ENCODE peak calls at places on chromosome 19, in seven cellular contexts. One of them, this sample, is unnamed.

GRCh38 chr19:12364391-12365093 is 941 bp downstream of the ZNF442 start:
- DNase-seq in activated naive CD8-positive, alpha-beta T cell treated with anti-CD3 and anti-CD28 coated beads, Interleukin-2, amount 50 U/mL, for 24 hours: peak; percentile 18
- DNase-seq in stimulated activated CD4-positive, alpha-beta T cell treated with anti-CD3 and anti-CD28 coated beads, Interleukin-15, amount 100 ng/mL, for 1 hour: no peak
- DNase-seq in astrocyte of the spinal cord: no peak
- DNase-seq in CD4-positive, alpha-beta T cell: no peak
- DNase-seq in T-helper 2 cell treated with Interferon-gamma antibody and Interleukin-4, amounts not matched to agents 5 μg/mL and 100 μg/mL, for 36 hours: no peak
- DNase-seq in GM03348: peak; percentile 60
- DNase-seq in this sample: peak; percentile 16

GRCh38 chr19:1133471-1133929 is 29.7 kb downstream of the GPX4 start:
- DNase-seq in CD4-positive, alpha-beta T cell: peak; percentile 61
- DNase-seq in astrocyte of the spinal cord: no peak
- DNase-seq in stimulated activated CD4-positive, alpha-beta T cell treated with anti-CD3 and anti-CD28 coated beads, Interleukin-15, amount 100 ng/mL, for 1 hour: peak; percentile 61
- DNase-seq in T-helper 2 cell treated with Interferon-gamma antibody and Interleukin-4, amounts not matched to agents 5 μg/mL and 100 μg/mL, for 36 hours: peak; percentile 65
- DNase-seq in activated naive CD8-positive, alpha-beta T cell treated with anti-CD3 and anti-CD28 coated beads, Interleukin-2, amount 50 U/mL, for 24 hours: peak; percentile 78
- DNase-seq in GM03348: peak; percentile 50
- DNase-seq in this sample: peak; percentile 50

GRCh38 chr19:55766466-55766865 is 2.5 kb upstream of the RFPL4AL1 start:
- DNase-seq in activated naive CD8-positive, alpha-beta T cell treated with anti-CD3 and anti-CD28 coated beads, Interleukin-2, amount 50 U/mL, for 24 hours: no peak
- DNase-seq in astrocyte of the spinal cord: no peak
- DNase-seq in CD4-positive, alpha-beta T cell: no peak
- DNase-seq in T-helper 2 cell treated with Interferon-gamma antibody and Interleukin-4, amounts not matched to agents 5 μg/mL and 100 μg/mL, for 36 hours: no peak
- DNase-seq in GM03348: no peak
- DNase-seq in stimulated activated CD4-positive, alpha-beta T cell treated with anti-CD3 and anti-CD28 coated beads, Interleukin-15, amount 100 ng/mL, for 1 hour: no peak
- DNase-seq in this sample: no peak

GRCh38 chr19:883661-884211 is 9.3 kb downstream of the MED16 start:
- DNase-seq in activated naive CD8-positive, alpha-beta T cell treated with anti-CD3 and anti-CD28 coated beads, Interleukin-2, amount 50 U/mL, for 24 hours: no peak
- DNase-seq in T-helper 2 cell treated with Interferon-gamma antibody and Interleukin-4, amounts not matched to agents 5 μg/mL and 100 μg/mL, for 36 hours: no peak
- DNase-seq in CD4-positive, alpha-beta T cell: no peak
- DNase-seq in stimulated activated CD4-positive, alpha-beta T cell treated with anti-CD3 and anti-CD28 coated beads, Interleukin-15, amount 100 ng/mL, for 1 hour: no peak
- DNase-seq in GM03348: no peak
- DNase-seq in astrocyte of the spinal cord: no peak
- DNase-seq in this sample: no peak

GRCh38 chr19:801861-802496 is 4.7 kb downstream of the PTBP1 start:
- DNase-seq in astrocyte of the spinal cord: peak; percentile 50
- DNase-seq in GM03348: peak; percentile 75
- DNase-seq in activated naive CD8-positive, alpha-beta T cell treated with anti-CD3 and anti-CD28 coated beads, Interleukin-2, amount 50 U/mL, for 24 hours: no peak
- DNase-seq in T-helper 2 cell treated with Interferon-gamma antibody and Interleukin-4, amounts not matched to agents 5 μg/mL and 100 μg/mL, for 36 hours: no peak
- DNase-seq in stimulated activated CD4-positive, alpha-beta T cell treated with anti-CD3 and anti-CD28 coated beads, Interleukin-15, amount 100 ng/mL, for 1 hour: no peak
- DNase-seq in CD4-positive, alpha-beta T cell: no peak
- DNase-seq in this sample: peak; percentile 39

GRCh38 chr19:6109947-6110346 is 353 bp downstream of the RFX2 start:
- DNase-seq in CD4-positive, alpha-beta T cell: no peak
- DNase-seq in GM03348: no peak
- DNase-seq in activated naive CD8-positive, alpha-beta T cell treated with anti-CD3 and anti-CD28 coated beads, Interleukin-2, amount 50 U/mL, for 24 hours: peak; percentile 19
- DNase-seq in stimulated activated CD4-positive, alpha-beta T cell treated with anti-CD3 and anti-CD28 coated beads, Interleukin-15, amount 100 ng/mL, for 1 hour: no peak
- DNase-seq in T-helper 2 cell treated with Interferon-gamma antibody and Interleukin-4, amounts not matched to agents 5 μg/mL and 100 μg/mL, for 36 hours: no peak
- DNase-seq in astrocyte of the spinal cord: no peak
- DNase-seq in this sample: no peak

GRCh38 chr19:54206030-54206830 is 5.6 kb downstream of the RPS9 start:
- DNase-seq in activated naive CD8-positive, alpha-beta T cell treated with anti-CD3 and anti-CD28 coated beads, Interleukin-2, amount 50 U/mL, for 24 hours: no peak
- DNase-seq in CD4-positive, alpha-beta T cell: no peak
- DNase-seq in astrocyte of the spinal cord: no peak
- DNase-seq in T-helper 2 cell treated with Interferon-gamma antibody and Interleukin-4, amounts not matched to agents 5 μg/mL and 100 μg/mL, for 36 hours: no peak
- DNase-seq in stimulated activated CD4-positive, alpha-beta T cell treated with anti-CD3 and anti-CD28 coated beads, Interleukin-15, amount 100 ng/mL, for 1 hour: no peak
- DNase-seq in GM03348: no peak
- DNase-seq in this sample: no peak

GRCh38 chr19:5356918-5357317 is 16.3 kb upstream of the PTPRS start:
- DNase-seq in CD4-positive, alpha-beta T cell: no peak
- DNase-seq in activated naive CD8-positive, alpha-beta T cell treated with anti-CD3 and anti-CD28 coated beads, Interleukin-2, amount 50 U/mL, for 24 hours: no peak
- DNase-seq in stimulated activated CD4-positive, alpha-beta T cell treated with anti-CD3 and anti-CD28 coated beads, Interleukin-15, amount 100 ng/mL, for 1 hour: no peak
- DNase-seq in T-helper 2 cell treated with Interferon-gamma antibody and Interleukin-4, amounts not matched to agents 5 μg/mL and 100 μg/mL, for 36 hours: no peak
- DNase-seq in astrocyte of the spinal cord: no peak
- DNase-seq in GM03348: no peak
- DNase-seq in this sample: no peak

GRCh38 chr19:13978721-13979191 is 26.4 kb downstream of the DCAF15 start:
- DNase-seq in stimulated activated CD4-positive, alpha-beta T cell treated with anti-CD3 and anti-CD28 coated beads, Interleukin-15, amount 100 ng/mL, for 1 hour: no peak
- DNase-seq in GM03348: peak; percentile 46
- DNase-seq in T-helper 2 cell treated with Interferon-gamma antibody and Interleukin-4, amounts not matched to agents 5 μg/mL and 100 μg/mL, for 36 hours: no peak
- DNase-seq in astrocyte of the spinal cord: no peak
- DNase-seq in CD4-positive, alpha-beta T cell: no peak
- DNase-seq in activated naive CD8-positive, alpha-beta T cell treated with anti-CD3 and anti-CD28 coated beads, Interleukin-2, amount 50 U/mL, for 24 hours: peak; percentile 20
- DNase-seq in this sample: no peak

GRCh38 chr19:18468517-18468916 is 30.6 kb upstream of the ISYNA1 start:
- DNase-seq in T-helper 2 cell treated with Interferon-gamma antibody and Interleukin-4, amounts not matched to agents 5 μg/mL and 100 μg/mL, for 36 hours: no peak
- DNase-seq in activated naive CD8-positive, alpha-beta T cell treated with anti-CD3 and anti-CD28 coated beads, Interleukin-2, amount 50 U/mL, for 24 hours: no peak
- DNase-seq in GM03348: no peak
- DNase-seq in astrocyte of the spinal cord: no peak
- DNase-seq in stimulated activated CD4-positive, alpha-beta T cell treated with anti-CD3 and anti-CD28 coated beads, Interleukin-15, amount 100 ng/mL, for 1 hour: no peak
- DNase-seq in CD4-positive, alpha-beta T cell: no peak
- DNase-seq in this sample: no peak

GRCh38 chr19:9847087-9847671 is 12.1 kb downstream of the PIN1 start:
- DNase-seq in GM03348: peak; percentile 96
- DNase-seq in T-helper 2 cell treated with Interferon-gamma antibody and Interleukin-4, amounts not matched to agents 5 μg/mL and 100 μg/mL, for 36 hours: no peak
- DNase-seq in CD4-positive, alpha-beta T cell: peak; percentile 26
- DNase-seq in astrocyte of the spinal cord: peak; percentile 88
- DNase-seq in stimulated activated CD4-positive, alpha-beta T cell treated with anti-CD3 and anti-CD28 coated beads, Interleukin-15, amount 100 ng/mL, for 1 hour: no peak
- DNase-seq in activated naive CD8-positive, alpha-beta T cell treated with anti-CD3 and anti-CD28 coated beads, Interleukin-2, amount 50 U/mL, for 24 hours: peak; percentile 56
- DNase-seq in this sample: peak; percentile 35

GRCh38 chr19:4034048-4035017 is 26.8 kb downstream of the PIAS4 start:
- DNase-seq in GM03348: no peak
- DNase-seq in astrocyte of the spinal cord: no peak
- DNase-seq in activated naive CD8-positive, alpha-beta T cell treated with anti-CD3 and anti-CD28 coated beads, Interleukin-2, amount 50 U/mL, for 24 hours: no peak
- DNase-seq in CD4-positive, alpha-beta T cell: no peak
- DNase-seq in T-helper 2 cell treated with Interferon-gamma antibody and Interleukin-4, amounts not matched to agents 5 μg/mL and 100 μg/mL, for 36 hours: no peak
- DNase-seq in stimulated activated CD4-positive, alpha-beta T cell treated with anti-CD3 and anti-CD28 coated beads, Interleukin-15, amount 100 ng/mL, for 1 hour: no peak
- DNase-seq in this sample: no peak

GRCh38 chr19:33389574-33390119 is 16.1 kb downstream of the CEBPG start:
- DNase-seq in CD4-positive, alpha-beta T cell: no peak
- DNase-seq in astrocyte of the spinal cord: no peak
- DNase-seq in GM03348: no peak
- DNase-seq in activated naive CD8-positive, alpha-beta T cell treated with anti-CD3 and anti-CD28 coated beads, Interleukin-2, amount 50 U/mL, for 24 hours: no peak
- DNase-seq in stimulated activated CD4-positive, alpha-beta T cell treated with anti-CD3 and anti-CD28 coated beads, Interleukin-15, amount 100 ng/mL, for 1 hour: no peak
- DNase-seq in T-helper 2 cell treated with Interferon-gamma antibody and Interleukin-4, amounts not matched to agents 5 μg/mL and 100 μg/mL, for 36 hours: no peak
- DNase-seq in this sample: no peak

GRCh38 chr19:2636897-2637683 is 65.4 kb downstream of the GNG7 start:
- DNase-seq in activated naive CD8-positive, alpha-beta T cell treated with anti-CD3 and anti-CD28 coated beads, Interleukin-2, amount 50 U/mL, for 24 hours: peak; percentile 80
- DNase-seq in astrocyte of the spinal cord: peak; percentile 42
- DNase-seq in T-helper 2 cell treated with Interferon-gamma antibody and Interleukin-4, amounts not matched to agents 5 μg/mL and 100 μg/mL, for 36 hours: peak; percentile 56
- DNase-seq in CD4-positive, alpha-beta T cell: peak; percentile 69
- DNase-seq in stimulated activated CD4-positive, alpha-beta T cell treated with anti-CD3 and anti-CD28 coated beads, Interleukin-15, amount 100 ng/mL, for 1 hour: peak; percentile 49
- DNase-seq in GM03348: peak; percentile 91
- DNase-seq in this sample: peak; percentile 51

GRCh38 chr19:40561947-40562346 is 14.7 kb upstream of the SHKBP1 start:
- DNase-seq in stimulated activated CD4-positive, alpha-beta T cell treated with anti-CD3 and anti-CD28 coated beads, Interleukin-15, amount 100 ng/mL, for 1 hour: no peak
- DNase-seq in CD4-positive, alpha-beta T cell: no peak
- DNase-seq in T-helper 2 cell treated with Interferon-gamma antibody and Interleukin-4, amounts not matched to agents 5 μg/mL and 100 μg/mL, for 36 hours: no peak
- DNase-seq in activated naive CD8-positive, alpha-beta T cell treated with anti-CD3 and anti-CD28 coated beads, Interleukin-2, amount 50 U/mL, for 24 hours: no peak
- DNase-seq in astrocyte of the spinal cord: no peak
- DNase-seq in GM03348: no peak
- DNase-seq in this sample: no peak

GRCh38 chr19:51702754-51703654 is 9.9 kb downstream of the SPACA6 start:
- DNase-seq in activated naive CD8-positive, alpha-beta T cell treated with anti-CD3 and anti-CD28 coated beads, Interleukin-2, amount 50 U/mL, for 24 hours: no peak
- DNase-seq in CD4-positive, alpha-beta T cell: no peak
- DNase-seq in stimulated activated CD4-positive, alpha-beta T cell treated with anti-CD3 and anti-CD28 coated beads, Interleukin-15, amount 100 ng/mL, for 1 hour: no peak
- DNase-seq in GM03348: peak; percentile 7
- DNase-seq in astrocyte of the spinal cord: no peak
- DNase-seq in T-helper 2 cell treated with Interferon-gamma antibody and Interleukin-4, amounts not matched to agents 5 μg/mL and 100 μg/mL, for 36 hours: no peak
- DNase-seq in this sample: peak; percentile 52

GRCh38 chr19:7757358-7757757 is 5.7 kb upstream of the CLEC4M start:
- DNase-seq in CD4-positive, alpha-beta T cell: no peak
- DNase-seq in stimulated activated CD4-positive, alpha-beta T cell treated with anti-CD3 and anti-CD28 coated beads, Interleukin-15, amount 100 ng/mL, for 1 hour: no peak
- DNase-seq in astrocyte of the spinal cord: no peak
- DNase-seq in T-helper 2 cell treated with Interferon-gamma antibody and Interleukin-4, amounts not matched to agents 5 μg/mL and 100 μg/mL, for 36 hours: no peak
- DNase-seq in activated naive CD8-positive, alpha-beta T cell treated with anti-CD3 and anti-CD28 coated beads, Interleukin-2, amount 50 U/mL, for 24 hours: no peak
- DNase-seq in GM03348: no peak
- DNase-seq in this sample: no peak

GRCh38 chr19:40270362-40271089 is 14.6 kb downstream of the AKT2 start:
- DNase-seq in activated naive CD8-positive, alpha-beta T cell treated with anti-CD3 and anti-CD28 coated beads, Interleukin-2, amount 50 U/mL, for 24 hours: no peak
- DNase-seq in stimulated activated CD4-positive, alpha-beta T cell treated with anti-CD3 and anti-CD28 coated beads, Interleukin-15, amount 100 ng/mL, for 1 hour: no peak
- DNase-seq in GM03348: no peak
- DNase-seq in CD4-positive, alpha-beta T cell: no peak
- DNase-seq in T-helper 2 cell treated with Interferon-gamma antibody and Interleukin-4, amounts not matched to agents 5 μg/mL and 100 μg/mL, for 36 hours: no peak
- DNase-seq in astrocyte of the spinal cord: no peak
- DNase-seq in this sample: no peak

GRCh38 chr19:13033819-13034611 is 38.7 kb downstream of the NFIX start:
- DNase-seq in GM03348: peak; percentile 80
- DNase-seq in activated naive CD8-positive, alpha-beta T cell treated with anti-CD3 and anti-CD28 coated beads, Interleukin-2, amount 50 U/mL, for 24 hours: peak; percentile 70
- DNase-seq in astrocyte of the spinal cord: peak; percentile 56
- DNase-seq in T-helper 2 cell treated with Interferon-gamma antibody and Interleukin-4, amounts not matched to agents 5 μg/mL and 100 μg/mL, for 36 hours: peak; percentile 16
- DNase-seq in CD4-positive, alpha-beta T cell: no peak
- DNase-seq in stimulated activated CD4-positive, alpha-beta T cell treated with anti-CD3 and anti-CD28 coated beads, Interleukin-15, amount 100 ng/mL, for 1 hour: no peak
- DNase-seq in this sample: peak; percentile 70

GRCh38 chr19:31659897-31660210 is 310.6 kb upstream of the TSHZ3 start:
- DNase-seq in astrocyte of the spinal cord: no peak
- DNase-seq in activated naive CD8-positive, alpha-beta T cell treated with anti-CD3 and anti-CD28 coated beads, Interleukin-2, amount 50 U/mL, for 24 hours: no peak
- DNase-seq in T-helper 2 cell treated with Interferon-gamma antibody and Interleukin-4, amounts not matched to agents 5 μg/mL and 100 μg/mL, for 36 hours: no peak
- DNase-seq in CD4-positive, alpha-beta T cell: no peak
- DNase-seq in stimulated activated CD4-positive, alpha-beta T cell treated with anti-CD3 and anti-CD28 coated beads, Interleukin-15, amount 100 ng/mL, for 1 hour: no peak
- DNase-seq in GM03348: no peak
- DNase-seq in this sample: no peak

GRCh38 chr19:1455336-1456120 is 5.6 kb downstream of the APC2 start:
- DNase-seq in stimulated activated CD4-positive, alpha-beta T cell treated with anti-CD3 and anti-CD28 coated beads, Interleukin-15, amount 100 ng/mL, for 1 hour: no peak
- DNase-seq in GM03348: peak; percentile 79
- DNase-seq in CD4-positive, alpha-beta T cell: no peak
- DNase-seq in activated naive CD8-positive, alpha-beta T cell treated with anti-CD3 and anti-CD28 coated beads, Interleukin-2, amount 50 U/mL, for 24 hours: peak; percentile 60
- DNase-seq in astrocyte of the spinal cord: no peak
- DNase-seq in T-helper 2 cell treated with Interferon-gamma antibody and Interleukin-4, amounts not matched to agents 5 μg/mL and 100 μg/mL, for 36 hours: peak; percentile 47
- DNase-seq in this sample: peak; percentile 65

GRCh38 chr19:15841875-15842569 is 26.6 kb upstream of the OR10H1 start:
- DNase-seq in astrocyte of the spinal cord: no peak
- DNase-seq in GM03348: no peak
- DNase-seq in stimulated activated CD4-positive, alpha-beta T cell treated with anti-CD3 and anti-CD28 coated beads, Interleukin-15, amount 100 ng/mL, for 1 hour: no peak
- DNase-seq in CD4-positive, alpha-beta T cell: no peak
- DNase-seq in T-helper 2 cell treated with Interferon-gamma antibody and Interleukin-4, amounts not matched to agents 5 μg/mL and 100 μg/mL, for 36 hours: no peak
- DNase-seq in activated naive CD8-positive, alpha-beta T cell treated with anti-CD3 and anti-CD28 coated beads, Interleukin-2, amount 50 U/mL, for 24 hours: peak; percentile 17
- DNase-seq in this sample: no peak

GRCh38 chr19:9883231-9883758 is 48.2 kb downstream of the PIN1 start:
- DNase-seq in T-helper 2 cell treated with Interferon-gamma antibody and Interleukin-4, amounts not matched to agents 5 μg/mL and 100 μg/mL, for 36 hours: no peak
- DNase-seq in astrocyte of the spinal cord: no peak
- DNase-seq in activated naive CD8-positive, alpha-beta T cell treated with anti-CD3 and anti-CD28 coated beads, Interleukin-2, amount 50 U/mL, for 24 hours: no peak
- DNase-seq in GM03348: no peak
- DNase-seq in CD4-positive, alpha-beta T cell: no peak
- DNase-seq in stimulated activated CD4-positive, alpha-beta T cell treated with anti-CD3 and anti-CD28 coated beads, Interleukin-15, amount 100 ng/mL, for 1 hour: no peak
- DNase-seq in this sample: no peak

GRCh38 chr19:4580021-4580901 is 20.8 kb upstream of the SEMA6B start:
- DNase-seq in T-helper 2 cell treated with Interferon-gamma antibody and Interleukin-4, amounts not matched to agents 5 μg/mL and 100 μg/mL, for 36 hours: no peak
- DNase-seq in CD4-positive, alpha-beta T cell: no peak
- DNase-seq in GM03348: no peak
- DNase-seq in stimulated activated CD4-positive, alpha-beta T cell treated with anti-CD3 and anti-CD28 coated beads, Interleukin-15, amount 100 ng/mL, for 1 hour: no peak
- DNase-seq in activated naive CD8-positive, alpha-beta T cell treated with anti-CD3 and anti-CD28 coated beads, Interleukin-2, amount 50 U/mL, for 24 hours: no peak
- DNase-seq in astrocyte of the spinal cord: no peak
- DNase-seq in this sample: no peak

GRCh38 chr19:7869453-7869909 is 4.7 kb downstream of the PRR36 start:
- DNase-seq in GM03348: peak; percentile 65
- DNase-seq in activated naive CD8-positive, alpha-beta T cell treated with anti-CD3 and anti-CD28 coated beads, Interleukin-2, amount 50 U/mL, for 24 hours: peak; percentile 75
- DNase-seq in astrocyte of the spinal cord: no peak
- DNase-seq in CD4-positive, alpha-beta T cell: peak; percentile 74
- DNase-seq in stimulated activated CD4-positive, alpha-beta T cell treated with anti-CD3 and anti-CD28 coated beads, Interleukin-15, amount 100 ng/mL, for 1 hour: peak; percentile 78
- DNase-seq in T-helper 2 cell treated with Interferon-gamma antibody and Interleukin-4, amounts not matched to agents 5 μg/mL and 100 μg/mL, for 36 hours: peak; percentile 66
- DNase-seq in this sample: peak; percentile 56

GRCh38 chr19:29529646-29530548 is 4.1 kb downstream of the VSTM2B start:
- DNase-seq in stimulated activated CD4-positive, alpha-beta T cell treated with anti-CD3 and anti-CD28 coated beads, Interleukin-15, amount 100 ng/mL, for 1 hour: no peak
- DNase-seq in activated naive CD8-positive, alpha-beta T cell treated with anti-CD3 and anti-CD28 coated beads, Interleukin-2, amount 50 U/mL, for 24 hours: no peak
- DNase-seq in GM03348: no peak
- DNase-seq in T-helper 2 cell treated with Interferon-gamma antibody and Interleukin-4, amounts not matched to agents 5 μg/mL and 100 μg/mL, for 36 hours: no peak
- DNase-seq in CD4-positive, alpha-beta T cell: no peak
- DNase-seq in astrocyte of the spinal cord: no peak
- DNase-seq in this sample: no peak

GRCh38 chr19:46878613-46879375 is 18.0 kb downstream of the ARHGAP35 start:
- DNase-seq in T-helper 2 cell treated with Interferon-gamma antibody and Interleukin-4, amounts not matched to agents 5 μg/mL and 100 μg/mL, for 36 hours: no peak
- DNase-seq in stimulated activated CD4-positive, alpha-beta T cell treated with anti-CD3 and anti-CD28 coated beads, Interleukin-15, amount 100 ng/mL, for 1 hour: no peak
- DNase-seq in CD4-positive, alpha-beta T cell: no peak
- DNase-seq in activated naive CD8-positive, alpha-beta T cell treated with anti-CD3 and anti-CD28 coated beads, Interleukin-2, amount 50 U/mL, for 24 hours: no peak
- DNase-seq in GM03348: peak; percentile 13
- DNase-seq in astrocyte of the spinal cord: peak; percentile 93
- DNase-seq in this sample: no peak

GRCh38 chr19:23507441-23507840 is 112.2 kb upstream of the ZNF91 start:
- DNase-seq in T-helper 2 cell treated with Interferon-gamma antibody and Interleukin-4, amounts not matched to agents 5 μg/mL and 100 μg/mL, for 36 hours: no peak
- DNase-seq in CD4-positive, alpha-beta T cell: no peak
- DNase-seq in stimulated activated CD4-positive, alpha-beta T cell treated with anti-CD3 and anti-CD28 coated beads, Interleukin-15, amount 100 ng/mL, for 1 hour: no peak
- DNase-seq in astrocyte of the spinal cord: no peak
- DNase-seq in GM03348: no peak
- DNase-seq in activated naive CD8-positive, alpha-beta T cell treated with anti-CD3 and anti-CD28 coated beads, Interleukin-2, amount 50 U/mL, for 24 hours: no peak
- DNase-seq in this sample: no peak

GRCh38 chr19:35416331-35416730 is 31.7 kb upstream of the FFAR2 start:
- DNase-seq in astrocyte of the spinal cord: no peak
- DNase-seq in CD4-positive, alpha-beta T cell: no peak
- DNase-seq in GM03348: no peak
- DNase-seq in stimulated activated CD4-positive, alpha-beta T cell treated with anti-CD3 and anti-CD28 coated beads, Interleukin-15, amount 100 ng/mL, for 1 hour: no peak
- DNase-seq in activated naive CD8-positive, alpha-beta T cell treated with anti-CD3 and anti-CD28 coated beads, Interleukin-2, amount 50 U/mL, for 24 hours: no peak
- DNase-seq in T-helper 2 cell treated with Interferon-gamma antibody and Interleukin-4, amounts not matched to agents 5 μg/mL and 100 μg/mL, for 36 hours: no peak
- DNase-seq in this sample: no peak

GRCh38 chr19:13717194-13717643 is 47.1 kb upstream of the MRI1 start:
- DNase-seq in activated naive CD8-positive, alpha-beta T cell treated with anti-CD3 and anti-CD28 coated beads, Interleukin-2, amount 50 U/mL, for 24 hours: no peak
- DNase-seq in CD4-positive, alpha-beta T cell: no peak
- DNase-seq in GM03348: no peak
- DNase-seq in stimulated activated CD4-positive, alpha-beta T cell treated with anti-CD3 and anti-CD28 coated beads, Interleukin-15, amount 100 ng/mL, for 1 hour: no peak
- DNase-seq in astrocyte of the spinal cord: no peak
- DNase-seq in T-helper 2 cell treated with Interferon-gamma antibody and Interleukin-4, amounts not matched to agents 5 μg/mL and 100 μg/mL, for 36 hours: no peak
- DNase-seq in this sample: no peak

GRCh38 chr19:6532244-6532999 is 1.6 kb downstream of the TNFSF9 start:
- DNase-seq in activated naive CD8-positive, alpha-beta T cell treated with anti-CD3 and anti-CD28 coated beads, Interleukin-2, amount 50 U/mL, for 24 hours: peak; percentile 34
- DNase-seq in astrocyte of the spinal cord: no peak
- DNase-seq in T-helper 2 cell treated with Interferon-gamma antibody and Interleukin-4, amounts not matched to agents 5 μg/mL and 100 μg/mL, for 36 hours: no peak
- DNase-seq in stimulated activated CD4-positive, alpha-beta T cell treated with anti-CD3 and anti-CD28 coated beads, Interleukin-15, amount 100 ng/mL, for 1 hour: no peak
- DNase-seq in GM03348: no peak
- DNase-seq in CD4-positive, alpha-beta T cell: no peak
- DNase-seq in this sample: no peak

GRCh38 chr19:1813197-1813836 is 1.2 kb upstream of the ATP8B3 start:
- DNase-seq in astrocyte of the spinal cord: no peak
- DNase-seq in CD4-positive, alpha-beta T cell: no peak
- DNase-seq in activated naive CD8-positive, alpha-beta T cell treated with anti-CD3 and anti-CD28 coated beads, Interleukin-2, amount 50 U/mL, for 24 hours: no peak
- DNase-seq in T-helper 2 cell treated with Interferon-gamma antibody and Interleukin-4, amounts not matched to agents 5 μg/mL and 100 μg/mL, for 36 hours: no peak
- DNase-seq in stimulated activated CD4-positive, alpha-beta T cell treated with anti-CD3 and anti-CD28 coated beads, Interleukin-15, amount 100 ng/mL, for 1 hour: no peak
- DNase-seq in GM03348: no peak
- DNase-seq in this sample: no peak

GRCh38 chr19:28948531-28948930 is 264.4 kb downstream of the UQCRFS1 start:
- DNase-seq in CD4-positive, alpha-beta T cell: no peak
- DNase-seq in GM03348: peak; percentile 67
- DNase-seq in astrocyte of the spinal cord: no peak
- DNase-seq in activated naive CD8-positive, alpha-beta T cell treated with anti-CD3 and anti-CD28 coated beads, Interleukin-2, amount 50 U/mL, for 24 hours: no peak
- DNase-seq in stimulated activated CD4-positive, alpha-beta T cell treated with anti-CD3 and anti-CD28 coated beads, Interleukin-15, amount 100 ng/mL, for 1 hour: no peak
- DNase-seq in T-helper 2 cell treated with Interferon-gamma antibody and Interleukin-4, amounts not matched to agents 5 μg/mL and 100 μg/mL, for 36 hours: no peak
- DNase-seq in this sample: no peak

GRCh38 chr19:58477871-58478270 is 1.7 kb downstream of the ZNF446 start:
- DNase-seq in T-helper 2 cell treated with Interferon-gamma antibody and Interleukin-4, amounts not matched to agents 5 μg/mL and 100 μg/mL, for 36 hours: no peak
- DNase-seq in stimulated activated CD4-positive, alpha-beta T cell treated with anti-CD3 and anti-CD28 coated beads, Interleukin-15, amount 100 ng/mL, for 1 hour: no peak
- DNase-seq in activated naive CD8-positive, alpha-beta T cell treated with anti-CD3 and anti-CD28 coated beads, Interleukin-2, amount 50 U/mL, for 24 hours: no peak
- DNase-seq in astrocyte of the spinal cord: no peak
- DNase-seq in GM03348: no peak
- DNase-seq in CD4-positive, alpha-beta T cell: no peak
- DNase-seq in this sample: no peak

GRCh38 chr19:55353803-55354697 is 469 bp downstream of the COX6B2 start:
- DNase-seq in astrocyte of the spinal cord: peak; percentile 52
- DNase-seq in GM03348: peak; percentile 91
- DNase-seq in activated naive CD8-positive, alpha-beta T cell treated with anti-CD3 and anti-CD28 coated beads, Interleukin-2, amount 50 U/mL, for 24 hours: peak; percentile 75
- DNase-seq in stimulated activated CD4-positive, alpha-beta T cell treated with anti-CD3 and anti-CD28 coated beads, Interleukin-15, amount 100 ng/mL, for 1 hour: peak; percentile 34
- DNase-seq in T-helper 2 cell treated with Interferon-gamma antibody and Interleukin-4, amounts not matched to agents 5 μg/mL and 100 μg/mL, for 36 hours: peak; percentile 36
- DNase-seq in CD4-positive, alpha-beta T cell: peak; percentile 37
- DNase-seq in this sample: peak; percentile 57